ENCODE peak calls at places on chromosomes 1 and 21, in nine cellular contexts. R is heart left ventricle, O is transverse colon, P is GM12891, F is lower leg skin, X is prostate gland, U is ovary, A is H1, J is spleen. N is an unnamed sample.

GRCh38 chr1:109807822-109808680 is 44.3 kb upstream of the EPS8L3 start:
- DNase-seq in R (no peak), O (no peak), P (no peak), F (no peak), X (no peak), U (peak), A (no peak), J (no peak), N (no peak)

GRCh38 chr1:167617100-167617949 is 12.7 kb upstream of the RCSD1 start:
- DNase-seq in R (peak), O (peak), P (no peak), F (peak), X (no peak), U (no peak), A (no peak), J (peak), N (no peak)

GRCh38 chr21:37072239-37072987 is 458 bp downstream of the PIGP start:
- DNase-seq in R (peak), O (peak), P (peak), F (peak), X (peak), U (peak), A (no peak), J (no peak), N (no peak)

GRCh38 chr1:91731815-91732214 is 154.1 kb downstream of the TGFBR3 start:
- DNase-seq in R (no peak), O (no peak), P (no peak), F (no peak), X (no peak), U (no peak), A (no peak), J (no peak), N (no peak)

GRCh38 chr1:58041621-58042020 is 504.9 kb downstream of the OMA1 start:
- DNase-seq in R (no peak), O (no peak), P (no peak), F (no peak), X (no peak), U (no peak), A (no peak), J (no peak), N (no peak)

GRCh38 chr1:42392923-42393848 is 12.6 kb downstream of the RIMKLA start:
- DNase-seq in R (no peak), O (peak), P (no peak), F (no peak), X (no peak), U (no peak), A (no peak), J (no peak), N (no peak)

GRCh38 chr1:205961405-205961804 is 18.1 kb upstream of the SLC26A9 start:
- DNase-seq in R (no peak), O (no peak), P (no peak), F (no peak), X (no peak), U (no peak), A (no peak), J (no peak), N (peak)

GRCh38 chr1:63960326-63960725 is 186.5 kb downstream of the ROR1 start:
- DNase-seq in R (no peak), O (no peak), P (no peak), F (no peak), X (no peak), U (no peak), A (no peak), J (no peak), N (no peak)

GRCh38 chr1:230123280-230124186 is 56.5 kb downstream of the GALNT2 start:
- DNase-seq in R (no peak), O (no peak), P (peak), F (no peak), X (no peak), U (no peak), A (no peak), J (no peak), N (no peak)

GRCh38 chr1:86259390-86259789 is 102.8 kb upstream of the COL24A1 start:
- DNase-seq in R (no peak), O (no peak), P (no peak), F (no peak), X (no peak), U (no peak), A (no peak), J (no peak), N (no peak)

GRCh38 chr1:180237850-180238476 is 7.9 kb downstream of the LHX4 start:
- DNase-seq in R (no peak), O (no peak), P (no peak), F (no peak), X (no peak), U (no peak), A (no peak), J (no peak), N (no peak)

GRCh38 chr1:204837440-204838084 is 33.1 kb upstream of the NFASC start:
- DNase-seq in R (no peak), O (no peak), P (no peak), F (no peak), X (no peak), U (peak), A (no peak), J (no peak), N (peak)

GRCh38 chr1:8145525-8145924 is 119.4 kb upstream of the ERRFI1 start:
- DNase-seq in R (no peak), O (no peak), P (no peak), F (no peak), X (no peak), U (no peak), A (no peak), J (no peak), N (no peak)

GRCh38 chr1:219771039-219771438 is 157.3 kb downstream of the SLC30A10 start:
- DNase-seq in R (no peak), O (no peak), P (no peak), F (peak), X (no peak), U (no peak), A (peak), J (no peak), N (no peak)

GRCh38 chr1:71521655-71522264 is 440.9 kb upstream of the ZRANB2 start:
- DNase-seq in R (no peak), O (peak), P (no peak), F (no peak), X (peak), U (peak), A (no peak), J (no peak), N (peak)

GRCh38 chr1:247360116-247360898 is 28.6 kb upstream of the ZNF496 start:
- DNase-seq in R (no peak), O (no peak), P (no peak), F (no peak), X (no peak), U (peak), A (no peak), J (peak), N (no peak)

GRCh38 chr1:17671741-17672140 is 83.4 kb upstream of the ACTL8 start:
- DNase-seq in R (no peak), O (no peak), P (no peak), F (no peak), X (no peak), U (no peak), A (no peak), J (no peak), N (no peak)

GRCh38 chr1:199593475-199593874 is 434.0 kb upstream of the NR5A2 start:
- DNase-seq in R (no peak), O (no peak), P (no peak), F (no peak), X (no peak), U (no peak), A (no peak), J (no peak), N (no peak)

GRCh38 chr1:185393205-185393604 is 76.2 kb upstream of the IVNS1ABP start:
- DNase-seq in R (no peak), O (no peak), P (no peak), F (no peak), X (no peak), U (no peak), A (no peak), J (no peak), N (no peak)

GRCh38 chr1:101112051-101112770 is 86.6 kb upstream of the DPH5 start:
- DNase-seq in R (peak), O (peak), P (no peak), F (peak), X (no peak), U (no peak), A (no peak), J (peak), N (no peak)

GRCh38 chr1:234265861-234266260 is 107.4 kb upstream of the COA6 start:
- DNase-seq in R (no peak), O (no peak), P (no peak), F (no peak), X (no peak), U (no peak), A (no peak), J (no peak), N (no peak)

GRCh38 chr1:103106426-103107321 is 1.6 kb downstream of the COL11A1 start:
- DNase-seq in R (peak), O (no peak), P (no peak), F (no peak), X (peak), U (peak), A (no peak), J (no peak), N (peak)

GRCh38 chr1:152517237-152517811 is 3.0 kb downstream of the CRCT1 start:
- DNase-seq in R (no peak), O (no peak), P (no peak), F (no peak), X (no peak), U (no peak), A (no peak), J (no peak), N (no peak)

GRCh38 chr1:56897150-56898004 is 42.8 kb downstream of the C8A start:
- DNase-seq in R (no peak), O (no peak), P (no peak), F (no peak), X (no peak), U (no peak), A (no peak), J (no peak), N (peak)

GRCh38 chr1:185850366-185850765 is 116.2 kb downstream of the HMCN1 start:
- DNase-seq in R (no peak), O (no peak), P (no peak), F (no peak), X (no peak), U (no peak), A (no peak), J (no peak), N (no peak)

GRCh38 chr1:238652346-238652968 is 733.9 kb upstream of the CHRM3 start:
- DNase-seq in R (no peak), O (no peak), P (no peak), F (no peak), X (no peak), U (no peak), A (no peak), J (no peak), N (no peak)

GRCh38 chr1:8862528-8862927 is 16.0 kb downstream of the ENO1 start:
- DNase-seq in R (no peak), O (no peak), P (no peak), F (no peak), X (no peak), U (no peak), A (no peak), J (no peak), N (no peak)

GRCh38 chr1:203072911-203073310 is 12.9 kb downstream of the MYOG start:
- DNase-seq in R (no peak), O (no peak), P (no peak), F (no peak), X (no peak), U (no peak), A (no peak), J (no peak), N (no peak)

GRCh38 chr1:17672226-17672625 is 82.9 kb upstream of the ACTL8 start:
- DNase-seq in R (no peak), O (no peak), P (no peak), F (no peak), X (no peak), U (no peak), A (no peak), J (no peak), N (no peak)

GRCh38 chr1:172533511-172534116 is 664 bp downstream of the SUCO start:
- DNase-seq in R (no peak), O (no peak), P (no peak), F (peak), X (peak), U (peak), A (no peak), J (peak), N (peak)

GRCh38 chr1:53517109-53517508 is 57.9 kb downstream of the DMRTB1 start:
- DNase-seq in R (no peak), O (no peak), P (no peak), F (no peak), X (no peak), U (no peak), A (no peak), J (no peak), N (no peak)

GRCh38 chr1:206664740-206665139 is 20.0 kb upstream of the MAPKAPK2 start:
- DNase-seq in R (peak), O (no peak), P (no peak), F (no peak), X (no peak), U (no peak), A (no peak), J (no peak), N (no peak)

GRCh38 chr1:108745980-108746381 is 493 bp upstream of the STXBP3 start:
- DNase-seq in R (no peak), O (no peak), P (no peak), F (no peak), X (no peak), U (no peak), A (no peak), J (no peak), N (no peak)

GRCh38 chr1:108746382-108747127 is at the start of gene STXBP3:
- DNase-seq in R (peak), O (peak), P (peak), F (peak), X (peak), U (peak), A (peak), J (peak), N (peak)

GRCh38 chr1:108747898-108748297 is 1.4 kb downstream of the STXBP3 start:
- DNase-seq in R (no peak), O (no peak), P (no peak), F (no peak), X (no peak), U (no peak), A (no peak), J (no peak), N (no peak)

GRCh38 chr1:108749081-108749480 is 2.6 kb downstream of the STXBP3 start:
- DNase-seq in R (no peak), O (no peak), P (no peak), F (no peak), X (no peak), U (no peak), A (no peak), J (no peak), N (no peak)

GRCh38 chr1:108747128-108747827 is 804 bp downstream of the STXBP3 start:
- DNase-seq in R (peak), O (peak), P (no peak), F (peak), X (peak), U (peak), A (no peak), J (peak), N (peak)
- TF ChIP-seq POLR2A in R (peak), O (no peak), P (no peak), F (peak), X (peak), U (peak), A (no peak), J (no peak), N (no peak)

GRCh38 chr21:41459884-41460534 is 34.0 kb downstream of the MX1 start:
- DNase-seq in R (no peak), O (no peak), P (no peak), F (no peak), X (no peak), U (no peak), A (no peak), J (no peak), N (no peak)
- TF ChIP-seq POLR2A in R (no peak), O (no peak), P (peak), F (no peak), X (no peak), U (no peak), A (no peak), J (no peak), N (no peak)

GRCh38 chr1:67711150-67711849 is 26.3 kb downstream of the GADD45A start:
- DNase-seq in R (no peak), O (no peak), P (no peak), F (no peak), X (no peak), U (no peak), A (no peak), J (no peak), N (no peak)
- TF ChIP-seq POLR2A in R (no peak), O (no peak), P (no peak), F (no peak), X (no peak), U (no peak), A (no peak), J (no peak), N (no peak)

GRCh38 chr1:150626150-150626549 is 3.3 kb downstream of the ENSA start:
- DNase-seq in R (no peak), O (no peak), P (no peak), F (peak), X (no peak), U (no peak), A (no peak), J (no peak), N (no peak)
- TF ChIP-seq POLR2A in R (no peak), O (no peak), P (no peak), F (no peak), X (no peak), U (no peak), A (no peak), J (no peak), N (no peak)

GRCh38 chr1:117201808-117202207 is 8.9 kb downstream of the VTCN1 start:
- DNase-seq in R (no peak), O (no peak), P (no peak), F (no peak), X (no peak), U (no peak), A (no peak), J (no peak), N (no peak)
- TF ChIP-seq POLR2A in R (no peak), O (no peak), P (no peak), F (no peak), X (no peak), U (no peak), A (no peak), J (no peak), N (no peak)

GRCh38 chr1:165826565-165826964 is 849 bp upstream of the UCK2 start:
- DNase-seq in R (no peak), O (no peak), P (no peak), F (no peak), X (no peak), U (no peak), A (no peak), J (no peak), N (no peak)

GRCh38 chr1:165828103-165828558 is 717 bp downstream of the UCK2 start:
- DNase-seq in R (peak), O (peak), P (peak), F (no peak), X (peak), U (peak), A (no peak), J (peak), N (peak)

GRCh38 chr1:165827199-165828102 is at the start of gene UCK2:
- DNase-seq in R (peak), O (peak), P (peak), F (peak), X (peak), U (peak), A (peak), J (peak), N (peak)

GRCh38 chr1:165829888-165830287 is 2.5 kb downstream of the UCK2 start:
- DNase-seq in R (no peak), O (no peak), P (no peak), F (no peak), X (no peak), U (no peak), A (no peak), J (no peak), N (no peak)

GRCh38 chr1:165828581-165829329 is 1.3 kb downstream of the UCK2 start:
- DNase-seq in R (peak), O (peak), P (peak), F (peak), X (peak), U (peak), A (no peak), J (peak), N (peak)
- TF ChIP-seq POLR2A in R (no peak), O (no peak), P (peak), F (no peak), X (peak), U (no peak), A (peak), J (no peak), N (peak)

DNA sequence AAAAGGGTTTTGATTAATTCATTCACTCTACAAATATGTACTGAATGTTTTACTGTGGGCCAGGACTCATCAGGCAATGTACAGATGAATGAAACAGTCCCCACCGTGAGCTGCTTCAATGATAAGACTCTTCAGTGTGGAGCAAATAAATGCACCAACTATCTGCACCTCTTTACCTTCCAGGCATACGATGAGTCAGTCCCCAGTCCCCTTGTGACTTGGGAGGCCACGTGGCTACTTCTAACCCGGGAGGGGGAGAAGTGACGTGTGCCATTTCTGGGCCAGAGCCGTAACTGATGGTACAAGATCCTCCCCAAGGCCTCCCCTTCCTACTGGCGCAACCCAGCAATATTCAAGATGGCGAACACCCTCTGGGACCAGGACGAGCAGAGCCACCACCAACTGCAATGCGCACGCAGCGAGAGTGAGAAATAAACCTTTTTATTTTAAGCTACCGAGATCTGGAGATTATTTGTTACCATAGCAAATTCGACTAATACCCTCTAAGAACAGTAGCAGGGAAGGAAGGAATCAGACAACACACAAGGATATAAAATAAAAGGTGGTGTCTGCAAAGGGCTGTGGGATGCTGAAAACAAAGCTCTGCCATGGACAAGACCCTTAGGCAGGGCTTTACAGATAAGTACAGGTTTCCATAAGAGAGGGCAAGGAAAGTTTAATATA is 74.5 kb downstream of the NPHP4 start:
- DNase-seq in R (no peak), O (no peak), P (no peak), F (no peak), X (no peak), U (no peak), A (no peak), J (no peak), N (no peak)
- TF ChIP-seq POLR2A in R (no peak), O (no peak), P (no peak), F (no peak), X (no peak), U (no peak), A (no peak), J (no peak), N (no peak)

GRCh38 chr1:25912076-25912831 is 6.0 kb upstream of the STMN1 start:
- DNase-seq in R (no peak), O (no peak), P (no peak), F (no peak), X (no peak), U (no peak), A (no peak), J (no peak), N (no peak)

GRCh38 chr1:25916460-25916859 is 10.2 kb upstream of the STMN1 start:
- DNase-seq in R (no peak), O (no peak), P (no peak), F (no peak), X (no peak), U (no peak), A (no peak), J (no peak), N (no peak)

GRCh38 chr1:25911162-25911561 is 4.9 kb upstream of the STMN1 start:
- DNase-seq in R (no peak), O (no peak), P (no peak), F (no peak), X (no peak), U (no peak), A (no peak), J (no peak), N (no peak)

GRCh38 chr1:25914074-25914995 is 8.1 kb upstream of the STMN1 start:
- DNase-seq in R (no peak), O (no peak), P (no peak), F (no peak), X (no peak), U (no peak), A (no peak), J (no peak), N (no peak)

GRCh38 chr1:25913166-25913565 is 6.9 kb upstream of the STMN1 start:
- DNase-seq in R (no peak), O (no peak), P (no peak), F (no peak), X (no peak), U (no peak), A (no peak), J (no peak), N (no peak)
- TF ChIP-seq POLR2A in R (no peak), O (no peak), P (no peak), F (no peak), X (no peak), U (no peak), A (no peak), J (no peak), N (no peak)

GRCh38 chr1:9892563-9893528 is 17.2 kb downstream of the CTNNBIP1 start:
- DNase-seq in R (no peak), O (peak), P (no peak), F (peak), X (peak), U (no peak), A (no peak), J (peak), N (peak)
- TF ChIP-seq POLR2A in R (no peak), O (no peak), P (no peak), F (no peak), X (peak), U (no peak), A (no peak), J (no peak), N (no peak)